ENCODE peak calls at places on chromosomes 11 and 22, in five cellular contexts. G is effector memory CD4-positive, alpha-beta T cell; D is fibroblast of the aortic adventitia; F is cardiac fibroblast; T is PC-9. B is an unnamed sample.

GRCh38 chr11:102111011-102111786 is 952 bp downstream of the YAP1 start:
- DNase-seq in G (no peak), D (peak; percentile 77), F (peak; percentile 83), T (peak; percentile 82), B (peak; percentile 63)

GRCh38 chr22:28629420-28630184 is 50.0 kb downstream of the TTC28 start:
- DNase-seq in G (no peak), D (peak; percentile 30), F (peak; percentile 28), T (no peak), B (no peak)

GRCh38 chr11:87722756-87723599 is 452.3 kb downstream of the RAB38 start:
- DNase-seq in G (no peak), D (peak; percentile 17), F (peak; percentile 36), T (peak; percentile 10), B (no peak)

GRCh38 chr11:42066113-42066512 is 606.7 kb upstream of the LRRC4C start:
- DNase-seq in G (no peak), D (no peak), F (peak; percentile 64), T (peak; percentile 3), B (peak; percentile 85)

GRCh38 chr11:74460481-74461154 is 6.7 kb downstream of the KCNE3 start:
- DNase-seq in G (no peak), D (peak; percentile 75), F (peak; percentile 55), T (no peak), B (no peak)

GRCh38 chr11:44112083-44112865 is 16.8 kb downstream of the EXT2 start:
- DNase-seq in G (no peak), D (peak; percentile 52), F (peak; percentile 80), T (no peak), B (no peak)

GRCh38 chr11:124950606-124951330 is 3.2 kb upstream of the CCDC15 start:
- DNase-seq in G (no peak), D (no peak), F (no peak), T (no peak), B (no peak)

GRCh38 chr11:67652965-67653845 is 2.7 kb upstream of the ACY3 start:
- DNase-seq in G (no peak), D (no peak), F (no peak), T (no peak), B (no peak)

GRCh38 chr11:123559418-123559817 is 95.0 kb downstream of the SCN3B start:
- DNase-seq in G (no peak), D (peak; percentile 51), F (peak; percentile 31), T (no peak), B (no peak)

GRCh38 chr11:88522624-88523361 is 185.3 kb upstream of the CTSC start:
- DNase-seq in G (no peak), D (peak; percentile 18), F (no peak), T (no peak), B (no peak)

GRCh38 chr11:60265373-60266214 is 14.9 kb upstream of the MS4A4A start:
- DNase-seq in G (no peak), D (peak; percentile 26), F (peak; percentile 51), T (peak; percentile 22), B (no peak)

GRCh38 chr11:17535488-17535887 is 8.7 kb downstream of the USH1C start:
- DNase-seq in G (no peak), D (no peak), F (no peak), T (no peak), B (no peak)

GRCh38 chr11:59206635-59207034 is 6.1 kb downstream of the MPEG1 start:
- DNase-seq in G (no peak), D (peak; percentile 16), F (peak; percentile 51), T (peak; percentile 13), B (no peak)

GRCh38 chr22:50071432-50072166 is 13.5 kb upstream of the TTLL8 start:
- DNase-seq in G (no peak), D (no peak), F (no peak), T (no peak), B (no peak)

GRCh38 chr11:23539556-23539955 is 679.3 kb upstream of the CCDC179 start:
- DNase-seq in G (no peak), D (no peak), F (no peak), T (no peak), B (no peak)

GRCh38 chr11:62593434-62594044 is 2.2 kb upstream of the TUT1 start:
- DNase-seq in G (peak; percentile 45), D (peak; percentile 76), F (peak; percentile 83), T (peak; percentile 76), B (peak; percentile 94)

GRCh38 chr11:40879911-40880310 is 579.5 kb downstream of the LRRC4C start:
- DNase-seq in G (no peak), D (no peak), F (no peak), T (no peak), B (no peak)

GRCh38 chr22:24170189-24170588 is 11.1 kb upstream of the SUSD2 start:
- DNase-seq in G (no peak), D (no peak), F (no peak), T (no peak), B (no peak)

GRCh38 chr22:42977574-42977973 is 37.4 kb downstream of the PACSIN2 start:
- DNase-seq in G (no peak), D (no peak), F (no peak), T (no peak), B (no peak)

GRCh38 chr11:10158461-10158860 is 135.6 kb downstream of the SBF2 start:
- DNase-seq in G (no peak), D (no peak), F (peak; percentile 33), T (no peak), B (no peak)

GRCh38 chr11:96279421-96280290 is 63.3 kb downstream of the MAML2 start:
- DNase-seq in G (no peak), D (peak; percentile 30), F (peak; percentile 76), T (peak; percentile 33), B (no peak)

GRCh38 chr11:127470485-127470884 is 469.9 kb upstream of the KIRREL3 start:
- DNase-seq in G (no peak), D (no peak), F (peak; percentile 8), T (peak; percentile 2), B (no peak)

GRCh38 chr22:44424131-44424711 is 73.8 kb downstream of the RTL6 start:
- DNase-seq in G (no peak), D (no peak), F (no peak), T (no peak), B (no peak)

GRCh38 chr11:27075655-27076054 is 35.0 kb downstream of the BBOX1 start:
- DNase-seq in G (no peak), D (no peak), F (no peak), T (no peak), B (no peak)

GRCh38 chr22:43919106-43919965 is 4.3 kb upstream of the PNPLA3 start:
- DNase-seq in G (no peak), D (peak; percentile 33), F (peak; percentile 66), T (no peak), B (no peak)

GRCh38 chr22:26887456-26887855 is 230.1 kb downstream of the MIAT start:
- DNase-seq in G (no peak), D (peak; percentile 93), F (peak; percentile 78), T (peak; percentile 12), B (no peak)

DNA sequence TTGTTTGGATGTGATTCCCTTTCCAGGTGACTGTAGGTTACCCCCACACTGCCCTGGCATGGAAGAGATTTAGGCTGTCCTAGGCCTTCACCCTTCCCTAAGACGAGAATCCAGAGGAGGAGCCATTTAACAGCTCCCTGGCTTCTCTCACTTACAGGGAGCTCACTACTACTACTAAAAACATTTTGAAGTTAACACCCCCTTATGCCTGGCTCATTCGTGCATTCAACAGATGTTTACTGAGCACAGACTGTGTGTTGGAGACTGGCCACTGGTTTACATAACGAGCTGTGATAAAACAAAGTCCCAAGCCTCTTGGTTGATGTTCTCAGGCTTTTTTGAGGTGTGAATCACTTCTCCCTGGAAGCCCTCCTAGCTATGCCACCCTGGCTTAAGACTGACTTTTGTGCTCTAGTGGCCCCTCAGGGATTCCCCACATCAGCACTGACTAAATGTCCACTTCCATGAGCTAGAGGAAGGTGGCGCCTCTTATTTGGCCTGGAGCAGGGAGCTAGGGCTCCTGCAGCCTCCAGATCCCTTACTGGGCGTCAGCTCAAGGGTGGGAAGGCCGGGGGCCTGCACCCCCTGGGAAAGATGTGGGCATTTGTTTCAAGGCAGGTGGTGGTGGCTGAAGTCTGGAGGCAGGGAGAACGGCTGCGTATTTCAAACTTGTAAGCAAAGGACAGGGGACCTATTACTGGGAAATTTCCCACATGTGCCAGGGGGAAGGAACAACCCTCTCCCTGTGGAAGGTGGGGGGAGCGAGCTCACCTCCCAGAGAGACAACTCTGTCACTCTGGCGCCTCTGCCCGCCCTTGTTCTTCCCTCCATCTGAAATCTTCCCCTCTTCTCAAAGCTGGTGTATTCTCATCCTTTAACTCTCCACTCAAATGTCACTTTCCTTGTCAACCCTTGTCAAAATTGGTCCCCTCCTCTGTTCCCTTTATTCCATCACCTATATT is 19.4 kb upstream of the MALAT1 start:
- DNase-seq in G (no peak), D (peak; percentile 99), F (peak; percentile 99), T (no peak), B (no peak)
- H3K4me3 ChIP-seq in G (no peak overlapping the region), D (peak overlapping the region; percentile 52), F (peak overlapping the region; percentile 26), T (no peak overlapping the region), B (no peak overlapping the region)

GRCh38 chr11:46392421-46393230 is 1.1 kb upstream of the CHRM4 start:
- DNase-seq in G (peak; percentile 48), D (peak; percentile 71), F (peak; percentile 76), T (peak; percentile 86), B (peak; percentile 96)

GRCh38 chr11:46393231-46393616 is 1.6 kb upstream of the CHRM4 start:
- DNase-seq in G (no peak), D (no peak), F (no peak), T (no peak), B (no peak)

GRCh38 chr11:46391186-46391577 is 394 bp downstream of the CHRM4 start:
- DNase-seq in G (no peak), D (no peak), F (no peak), T (no peak), B (no peak)

GRCh38 chr11:46391578-46392420 is at the start of gene CHRM4:
- DNase-seq in G (no peak), D (no peak), F (no peak), T (peak; percentile 58), B (no peak)

GRCh38 chr11:46393759-46394158 is 2.2 kb upstream of the CHRM4 start:
- DNase-seq in G (no peak), D (no peak), F (no peak), T (no peak), B (peak; percentile 83)
- H3K4me3 ChIP-seq in G (no peak overlapping the region), D (no peak overlapping the region), F (no peak overlapping the region), T (no peak overlapping the region), B (no peak overlapping the region)

GRCh38 chr11:65918211-65919150 is at the start of gene C11orf68:
- DNase-seq in G (no peak), D (no peak), F (peak; percentile 47), T (no peak), B (no peak)

GRCh38 chr11:65916391-65916790 is 2.5 kb downstream of the C11orf68 start:
- DNase-seq in G (no peak), D (no peak), F (no peak), T (no peak), B (no peak)

GRCh38 chr11:65915821-65916251 is 3.0 kb downstream of the C11orf68 start:
- DNase-seq in G (no peak), D (peak; percentile 97), F (peak; percentile 99), T (peak; percentile 96), B (peak; percentile 86)

GRCh38 chr11:65917434-65918210 is 1.2 kb downstream of the C11orf68 start:
- DNase-seq in G (no peak), D (no peak), F (no peak), T (peak; percentile 55), B (no peak)

DNA sequence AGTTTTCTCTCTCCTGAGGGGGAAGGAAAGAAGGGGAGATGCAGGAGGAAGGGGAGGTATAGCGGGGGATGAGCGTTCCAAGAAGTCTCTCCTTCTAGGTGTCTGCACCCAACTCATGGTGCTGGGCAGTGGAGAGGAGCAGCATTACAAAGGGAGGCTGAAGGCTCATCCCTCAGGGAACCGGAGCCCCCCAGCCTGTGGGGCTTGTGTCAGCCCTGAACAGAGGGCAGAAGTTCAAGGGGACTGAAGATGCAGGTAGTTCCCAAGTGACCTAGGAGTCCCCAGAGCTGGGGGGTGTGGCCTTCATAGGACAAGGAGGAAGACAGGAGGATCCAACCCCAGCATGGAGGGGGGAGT is 1.8 kb downstream of the C11orf68 start:
- DNase-seq in G (no peak), D (no peak), F (no peak), T (no peak), B (no peak)
- H3K4me3 ChIP-seq in G (no peak overlapping the region), D (peak overlapping the region; percentile 92), F (no peak overlapping the region), T (peak overlapping the region; percentile 89), B (no peak overlapping the region)

GRCh38 chr11:3835100-3835485 is 5.7 kb downstream of the RHOG start:
- DNase-seq in G (no peak), D (no peak), F (peak; percentile 25), T (no peak), B (no peak)
- H3K4me3 ChIP-seq in G (no peak overlapping the region), D (no peak overlapping the region), F (no peak overlapping the region), T (no peak overlapping the region), B (no peak overlapping the region)

B was measured in lower leg skin.